ENCODE peak calls at places on chromosomes 11 and 22, in four cellular contexts. G is H9, H is IMR-90, N is H1. O is an unnamed sample.

GRCh38 chr22:35349704-35350538 is 31.0 kb upstream of the HMOX1 start:
- DNase-seq in H (peak; percentile 37), N (no peak), G (no peak), O (no peak)

GRCh38 chr22:39901519-39902146 is 749 bp downstream of the GRAP2 start:
- DNase-seq in H (no peak), N (no peak), G (no peak), O (no peak)

GRCh38 chr11:68938816-68939582 is 35.3 kb downstream of the IGHMBP2 start:
- DNase-seq in N (no peak), H (no peak), G (no peak), O (no peak)

GRCh38 chr11:10490398-10491232 is 35.6 kb downstream of the AMPD3 start:
- DNase-seq in N (no peak), H (peak; percentile 99), G (peak; percentile 27), O (peak; percentile 65)

GRCh38 chr11:128530119-128531091 is 57.0 kb downstream of the ETS1 start:
- DNase-seq in H (peak; percentile 99), N (no peak), G (no peak), O (no peak)

GRCh38 chr11:23755769-23756168 is 741.1 kb upstream of the LUZP2 start:
- DNase-seq in N (no peak), H (no peak), G (no peak), O (no peak)

GRCh38 chr11:66373261-66373660 is 1.7 kb upstream of the SLC29A2 start:
- DNase-seq in N (no peak), G (no peak), H (no peak), O (no peak)

GRCh38 chr22:40826984-40827741 is 8.0 kb upstream of the SLC25A17 start:
- DNase-seq in G (no peak), H (no peak), N (no peak), O (peak; percentile 66)

GRCh38 chr22:21766933-21767462 is 31.4 kb upstream of the YPEL1 start:
- DNase-seq in N (no peak), G (no peak), H (no peak), O (no peak)

GRCh38 chr11:117454564-117454917 is 126.9 kb downstream of the CEP164 start:
- DNase-seq in H (no peak), N (no peak), G (no peak), O (no peak)

GRCh38 chr11:14193644-14194043 is 165.3 kb downstream of the RRAS2 start:
- DNase-seq in H (no peak), N (no peak), G (no peak), O (peak; percentile 19)

GRCh38 chr11:36376888-36377758 is 81.0 kb downstream of the PRR5L start:
- DNase-seq in G (peak; percentile 76), H (peak; percentile 28), N (peak; percentile 56), O (peak; percentile 78)

GRCh38 chr22:30714062-30714461 is 19.4 kb downstream of the OSBP2 start:
- DNase-seq in G (no peak), N (no peak), H (no peak), O (no peak)

GRCh38 chr22:27918351-27919221 is 470 bp downstream of the PITPNB start:
- DNase-seq in G (peak; percentile 65), N (no peak), H (peak; percentile 45), O (peak; percentile 80)

GRCh38 chr11:43907028-43907966 is 26.7 kb downstream of the ALKBH3 start:
- DNase-seq in N (no peak), G (no peak), H (no peak), O (peak; percentile 15)

GRCh38 chr22:48639896-48640732 is 1187.6 kb downstream of the BRD1 start:
- DNase-seq in H (no peak), G (no peak), N (no peak), O (no peak)

GRCh38 chr11:126440792-126441514 is 85.5 kb downstream of the ST3GAL4 start:
- DNase-seq in N (peak; percentile 64), H (peak; percentile 59), G (peak; percentile 92), O (peak; percentile 90)

GRCh38 chr22:32753591-32753990 is 47.9 kb upstream of the TIMP3 start:
- DNase-seq in G (no peak), N (no peak), H (no peak), O (no peak)

GRCh38 chr11:64226507-64227051 is 505 bp downstream of the NUDT22 start:
- DNase-seq in H (no peak), G (peak; percentile 69), N (no peak), O (no peak)

GRCh38 chr11:126607776-126608625 is 252.5 kb downstream of the ST3GAL4 start:
- DNase-seq in N (no peak), G (peak; percentile 71), H (no peak), O (no peak)

GRCh38 chr11:122516686-122517085 is 138.8 kb upstream of the UBASH3B start:
- DNase-seq in N (no peak), G (no peak), H (no peak), O (no peak)

GRCh38 chr11:76256448-76256847 is 50.1 kb upstream of the WNT11 start:
- DNase-seq in H (no peak), N (peak; percentile 38), G (peak; percentile 66), O (peak; percentile 27)

DNA sequence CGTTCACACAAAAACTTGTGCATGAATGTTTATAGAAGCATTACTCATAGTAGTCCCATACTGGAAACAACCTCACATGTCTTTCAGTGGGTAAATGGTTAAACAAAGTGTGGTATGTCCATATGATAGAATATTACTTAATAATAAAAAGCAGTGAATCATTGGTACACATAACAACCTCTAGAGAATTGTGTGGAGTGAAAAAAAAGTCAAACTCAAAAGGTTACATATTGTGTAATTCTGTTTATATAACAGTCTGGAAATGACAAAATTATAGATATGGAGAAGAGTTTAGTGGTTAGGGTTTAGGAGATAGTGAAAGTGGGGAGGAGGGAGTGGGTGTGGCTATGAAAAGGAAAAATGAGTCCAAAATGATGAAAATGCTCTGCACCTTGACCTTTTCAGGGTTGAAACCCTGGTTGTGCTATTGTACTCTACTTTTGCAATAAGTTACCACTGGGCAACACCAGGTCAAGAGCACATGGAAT is 243.4 kb upstream of the DDI1 start:
- DNase-seq in N (no peak), G (no peak), H (peak; percentile 65), O (no peak)
- H4K5ac ChIP-seq in N (no peak overlapping the region), G (no peak overlapping the region), H (no peak overlapping the region), O (no peak overlapping the region)

GRCh38 chr11:106442032-106442431 is 364.6 kb downstream of the AASDHPPT start:
- DNase-seq in H (no peak), N (no peak), G (no peak), O (no peak)
- H3K27ac ChIP-seq in H (no peak overlapping the region), N (no peak overlapping the region), G (no peak overlapping the region), O (no peak overlapping the region)

DNA sequence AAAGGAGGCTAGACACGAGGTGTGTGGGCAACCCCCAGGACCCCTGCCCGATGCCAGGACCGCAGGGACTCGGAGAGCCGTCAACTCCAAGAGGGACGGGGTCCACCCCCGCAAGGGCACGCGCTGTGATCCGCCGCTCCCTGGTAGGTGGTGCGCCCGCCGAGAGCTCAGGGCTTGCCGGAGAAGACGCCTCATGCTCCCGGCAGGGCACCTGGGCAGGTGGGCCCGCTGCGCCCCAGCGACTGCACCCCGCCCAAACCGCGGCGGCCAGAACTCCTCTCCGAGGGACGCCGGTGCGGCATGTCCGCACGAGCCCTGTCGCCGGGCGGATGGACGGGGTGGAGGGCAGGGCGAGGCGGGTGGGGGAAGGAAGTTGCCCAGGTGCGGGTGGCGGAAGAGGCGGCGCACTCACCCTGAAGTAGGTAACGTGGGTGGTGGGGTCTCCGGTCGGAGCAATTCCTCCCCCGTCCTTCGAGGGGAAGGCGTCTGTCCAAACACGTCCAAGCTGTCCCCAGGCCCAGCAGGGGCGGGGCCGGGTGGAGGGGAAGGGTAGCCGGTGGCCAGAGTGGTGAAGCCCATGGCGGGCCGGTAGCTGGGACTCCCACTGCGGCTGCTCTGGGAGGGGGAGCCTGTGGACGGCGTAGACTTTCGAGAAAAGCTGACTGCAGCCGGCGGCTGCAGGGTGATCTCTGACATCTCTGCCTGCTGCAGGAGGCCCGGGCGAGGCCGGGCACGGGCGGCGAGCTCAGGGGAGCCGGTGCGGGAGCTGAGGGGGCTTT is 37.2 kb downstream of the IGSF9B start:
- DNase-seq in N (no peak), G (peak; percentile 61), H (no peak), O (no peak)
- H4K5ac ChIP-seq in N (no peak overlapping the region), G (no peak overlapping the region), H (no peak overlapping the region), O (no peak overlapping the region)

GRCh38 chr22:17842386-17842785 is 68.1 kb upstream of the BID start:
- DNase-seq in G (no peak), H (no peak), N (no peak), O (no peak)

GRCh38 chr22:17845340-17845739 is 71.1 kb upstream of the BID start:
- DNase-seq in G (no peak), N (no peak), H (no peak), O (no peak)

GRCh38 chr22:17845790-17846189 is 71.5 kb upstream of the BID start:
- DNase-seq in H (no peak), N (no peak), G (no peak), O (no peak)

GRCh38 chr22:17843189-17843588 is 68.9 kb upstream of the BID start:
- DNase-seq in G (no peak), N (no peak), H (no peak), O (no peak)

GRCh38 chr22:17844150-17844549 is 69.9 kb upstream of the BID start:
- DNase-seq in G (no peak), H (no peak), N (no peak), O (no peak)
- H3K27ac ChIP-seq in G (no peak overlapping the region), H (no peak overlapping the region), N (no peak overlapping the region), O (no peak overlapping the region)

GRCh38 chr11:93645938-93646337 is 15.5 kb upstream of the CEP295 start:
- DNase-seq in H (no peak), G (no peak), N (no peak), O (no peak)

GRCh38 chr11:93648168-93648567 is 13.3 kb upstream of the CEP295 start:
- DNase-seq in H (peak; percentile 21), G (no peak), N (no peak), O (peak; percentile 55)

GRCh38 chr11:93646399-93646798 is 15.1 kb upstream of the CEP295 start:
- DNase-seq in N (no peak), H (no peak), G (no peak), O (no peak)

GRCh38 chr11:93639548-93639947 is 21.9 kb upstream of the CEP295 start:
- DNase-seq in G (no peak), H (no peak), N (no peak), O (no peak)

DNA sequence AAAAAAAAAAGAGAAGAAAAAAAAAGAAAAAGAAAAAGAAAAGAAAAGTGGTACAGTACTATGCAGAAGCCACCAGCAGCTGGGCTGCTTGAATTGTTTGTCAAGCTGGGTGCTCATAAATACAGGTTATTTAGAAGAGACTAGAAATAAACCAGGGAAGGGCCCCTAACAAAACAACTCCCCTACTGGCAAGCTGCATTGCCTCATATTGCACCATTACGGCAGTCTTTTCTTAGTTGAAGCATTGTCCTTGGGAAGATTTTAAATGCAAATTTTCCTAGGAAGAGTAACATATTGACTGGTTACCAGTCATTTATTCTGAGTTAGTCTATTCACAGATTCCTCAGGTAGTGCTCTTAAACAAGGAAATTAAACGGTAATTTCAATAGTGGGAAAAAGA is 19.1 kb upstream of the CEP295 start:
- DNase-seq in N (no peak), G (no peak), H (no peak), O (no peak)
- H4K5ac ChIP-seq in N (no peak overlapping the region), G (no peak overlapping the region), H (no peak overlapping the region), O (no peak overlapping the region)

GRCh38 chr11:3002346-3002745 is 10.2 kb upstream of the NAP1L4 start:
- DNase-seq in N (no peak), G (no peak), H (no peak), O (no peak)
- H3K27ac ChIP-seq in N (no peak overlapping the region), G (no peak overlapping the region), H (no peak overlapping the region), O (no peak overlapping the region)

O was measured in mesendoderm.